ENCODE peak calls at places on chromosomes 1 and 21, in eight cellular contexts. R is AG09309, E is ovary, A is body of pancreas, C is upper lobe of right lung, F is epithelial cell of esophagus, S is dorsolateral prefrontal cortex, D is neural progenitor cell. T is an unnamed sample.

GRCh38 chr1:154325583-154326545 is 539 bp downstream of the ATP8B2 start:
- DNase-seq in R (peak; percentile 76), E (peak; percentile 81), A (peak; percentile 53), C (no peak), F (peak; percentile 51), S (peak; percentile 58), D (peak; percentile 92), T (peak; percentile 59)

GRCh38 chr21:41128981-41129380 is 39.0 kb upstream of the BACE2 start:
- DNase-seq in R (no peak), E (no peak), A (no peak), C (no peak), F (no peak), S (no peak), D (no peak), T (no peak)

GRCh38 chr1:228014235-228014930 is 7.6 kb downstream of the WNT3A start:
- DNase-seq in R (no peak), E (peak; percentile 23), A (peak; percentile 7), C (peak; percentile 55), F (peak; percentile 86), S (peak; percentile 40), D (no peak), T (no peak)

GRCh38 chr21:45336870-45337269 is 49.2 kb upstream of the POFUT2 start:
- DNase-seq in R (no peak), E (no peak), A (no peak), C (peak; percentile 48), F (no peak), S (peak; percentile 38), D (peak; percentile 43), T (no peak)

GRCh38 chr1:33985166-33985565 is 121.3 kb downstream of the HMGB4 start:
- DNase-seq in R (peak; percentile 64), E (no peak), A (no peak), C (no peak), F (no peak), S (no peak), D (peak; percentile 32), T (no peak)

GRCh38 chr1:175015243-175015642 is 8.0 kb downstream of the MRPS14 start:
- DNase-seq in R (peak; percentile 37), E (no peak), A (no peak), C (no peak), F (no peak), S (no peak), D (no peak), T (peak; percentile 60)

GRCh38 chr21:29208666-29209059 is 78.2 kb downstream of the MAP3K7CL start:
- DNase-seq in R (no peak), E (no peak), A (no peak), C (no peak), F (peak; percentile 27), S (no peak), D (no peak), T (peak; percentile 90)

GRCh38 chr1:163807331-163807730 is 485.6 kb downstream of the NUF2 start:
- DNase-seq in R (no peak), E (no peak), A (no peak), C (no peak), F (no peak), S (no peak), D (no peak), T (no peak)

GRCh38 chr21:44914176-44914874 is 6.4 kb downstream of the ITGB2 start:
- DNase-seq in R (no peak), E (no peak), A (no peak), C (peak; percentile 79), F (no peak), S (no peak), D (no peak), T (no peak)

GRCh38 chr1:57839067-57839466 is 415.2 kb upstream of the DAB1 start:
- DNase-seq in R (no peak), E (no peak), A (no peak), C (no peak), F (no peak), S (no peak), D (no peak), T (no peak)

GRCh38 chr1:1167416-1168155 is 6.1 kb upstream of the TTLL10 start:
- DNase-seq in R (no peak), E (no peak), A (no peak), C (no peak), F (no peak), S (no peak), D (no peak), T (no peak)
- H3K4me3 ChIP-seq in R (no peak overlapping the region), E (no peak overlapping the region), A (no peak overlapping the region), C (no peak overlapping the region), F (no peak overlapping the region), S (no peak overlapping the region), D (no peak overlapping the region), T (no peak overlapping the region)

DNA sequence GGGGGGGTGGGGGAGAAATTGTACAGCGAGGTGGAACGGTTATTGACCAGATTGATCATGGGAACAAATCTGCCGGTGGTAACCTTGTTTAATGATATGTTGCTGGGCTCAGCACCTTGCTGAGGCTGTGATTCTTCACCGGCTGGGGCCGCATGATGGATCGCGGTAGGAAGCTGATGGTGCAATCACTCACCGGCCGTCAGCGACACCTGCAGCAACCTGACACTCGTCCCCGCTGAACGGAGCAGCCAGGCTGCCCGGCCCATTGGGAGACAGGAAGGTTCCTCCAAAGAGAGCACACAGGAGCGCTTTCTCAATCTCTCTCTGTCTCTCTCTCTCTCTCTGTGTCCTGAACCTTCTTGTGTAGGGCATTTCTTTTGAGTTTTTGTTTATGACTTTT is 128.5 kb upstream of the RRP15 start:
- DNase-seq in R (no peak), E (no peak), A (no peak), C (peak; percentile 64), F (peak; percentile 43), S (no peak), D (peak; percentile 74), T (no peak)
- TF ChIP-seq CTCF in R (no peak), E (no peak), A (no peak), C (no peak), F (no peak), S (no peak), D (peak; percentile 23), T (no peak)

GRCh38 chr21:38913120-38913975 is 107.6 kb downstream of the ETS2 start:
- DNase-seq in R (no peak), E (peak; percentile 90), A (peak; percentile 86), C (peak; percentile 94), F (peak; percentile 86), S (no peak), D (peak; percentile 64), T (no peak)
- H3K4me3 ChIP-seq in R (no peak overlapping the region), E (peak overlapping the region; percentile 26), A (no peak overlapping the region), C (peak overlapping the region; percentile 23), F (no peak overlapping the region), S (peak overlapping the region; percentile 43), D (peak overlapping the region; percentile 43), T (no peak overlapping the region)

GRCh38 chr21:17858764-17859163 is 39.6 kb upstream of the C21orf91 start:
- DNase-seq in R (no peak), E (no peak), A (no peak), C (no peak), F (no peak), S (peak; percentile 50), D (peak; percentile 48), T (no peak)

GRCh38 chr21:17854771-17855170 is 35.6 kb upstream of the C21orf91 start:
- DNase-seq in R (no peak), E (no peak), A (no peak), C (no peak), F (no peak), S (no peak), D (no peak), T (no peak)

GRCh38 chr21:17859661-17860060 is 40.5 kb upstream of the C21orf91 start:
- DNase-seq in R (no peak), E (no peak), A (no peak), C (no peak), F (no peak), S (no peak), D (peak; percentile 47), T (no peak)
- TF ChIP-seq CTCF in R (no peak), E (no peak), A (no peak), C (no peak), F (no peak), S (no peak), D (no peak), T (no peak)

DNA sequence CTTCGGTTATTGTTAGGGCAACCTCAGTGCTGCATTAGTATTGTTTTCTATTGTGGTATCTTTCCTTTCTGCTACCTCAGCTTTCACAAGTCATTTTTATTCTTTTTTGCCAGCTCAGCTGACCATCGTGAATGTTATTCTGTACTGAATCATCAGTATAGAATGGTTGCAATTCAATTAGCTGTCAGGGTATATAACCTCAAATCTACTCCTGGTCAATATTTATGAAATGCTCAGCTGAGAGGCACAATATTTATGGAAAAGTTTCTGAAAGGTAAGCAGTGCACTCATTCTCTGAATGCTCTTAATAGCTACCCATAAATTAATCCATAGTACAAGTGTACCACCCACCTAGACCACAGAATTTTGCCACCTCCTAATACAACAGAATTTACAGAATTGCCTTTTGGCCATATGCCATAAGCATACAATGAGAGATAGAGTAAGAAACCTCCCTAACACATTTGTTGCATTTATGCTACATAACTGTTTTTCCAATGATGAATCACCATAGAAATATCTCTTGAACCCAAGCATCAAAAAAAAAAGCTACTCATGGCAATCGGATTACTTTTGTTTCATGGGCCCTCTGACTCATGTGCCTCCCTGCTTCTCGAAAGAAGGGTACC is 732.6 kb upstream of the CHRM3 start:
- DNase-seq in R (no peak), E (no peak), A (no peak), C (no peak), F (peak; percentile 26), S (no peak), D (no peak), T (peak; percentile 19)
- H3K4me3 ChIP-seq in R (no peak overlapping the region), E (no peak overlapping the region), A (no peak overlapping the region), C (no peak overlapping the region), F (no peak overlapping the region), S (no peak overlapping the region), D (no peak overlapping the region), T (no peak overlapping the region)

GRCh38 chr1:225448146-225448805 is 20.4 kb upstream of the LBR start:
- DNase-seq in R (no peak), E (no peak), A (no peak), C (peak; percentile 33), F (no peak), S (no peak), D (no peak), T (no peak)

GRCh38 chr1:225451340-225451739 is 23.5 kb upstream of the LBR start:
- DNase-seq in R (no peak), E (no peak), A (no peak), C (peak; percentile 37), F (peak; percentile 32), S (no peak), D (no peak), T (no peak)

GRCh38 chr1:225450491-225451191 is 22.8 kb upstream of the LBR start:
- DNase-seq in R (no peak), E (no peak), A (no peak), C (peak; percentile 68), F (peak; percentile 41), S (no peak), D (no peak), T (no peak)

GRCh38 chr1:225449261-225449660 is 21.4 kb upstream of the LBR start:
- DNase-seq in R (no peak), E (no peak), A (no peak), C (peak; percentile 25), F (peak; percentile 98), S (no peak), D (no peak), T (no peak)

GRCh38 chr1:225449774-225450173 is 21.9 kb upstream of the LBR start:
- DNase-seq in R (no peak), E (no peak), A (no peak), C (peak; percentile 32), F (no peak), S (no peak), D (no peak), T (no peak)
- TF ChIP-seq CTCF in R (no peak), E (no peak), A (no peak), C (no peak), F (no peak), S (no peak), D (no peak), T (no peak)

T was measured in AG04449.